ENCODE peak calls at places on chromosomes 4 and X, in five cellular contexts. E, L, D, X and T are unnamed samples.

GRCh38 chr4:81482344-81482743 is 10.6 kb upstream of the RASGEF1B start:
- DNase-seq in D (no peak), L (no peak), E (no peak), X (no peak), T (no peak)

GRCh38 chr4:142585411-142585810 is 260.7 kb downstream of the INPP4B start:
- DNase-seq in X (no peak), D (no peak), E (no peak), L (no peak), T (peak; percentile 19)

GRCh38 chr4:62263454-62263853 is 1063.3 kb downstream of the ADGRL3 start:
- DNase-seq in E (no peak), X (no peak), L (no peak), D (no peak), T (no peak)

GRCh38 chrX:102651242-102651967 is at the start of gene GPRASP1:
- DNase-seq in D (peak; percentile 83), X (peak; percentile 57), E (peak; percentile 44), L (peak; percentile 2), T (no peak)

GRCh38 chr4:25993564-25994185 is 79.7 kb downstream of the SMIM20 start:
- DNase-seq in X (no peak), E (no peak), D (peak; percentile 99), L (no peak), T (no peak)

GRCh38 chr4:84363256-84363655 is 135.8 kb downstream of the NKX6-1 start:
- DNase-seq in X (no peak), E (no peak), L (no peak), D (no peak), T (no peak)

GRCh38 chr4:152399246-152399645 is 136.6 kb downstream of the FBXW7 start:
- DNase-seq in D (no peak), X (no peak), E (no peak), L (no peak), T (no peak)

GRCh38 chrX:153416781-153417180 is 5.5 kb downstream of the ZFP92 start:
- DNase-seq in X (no peak), E (no peak), D (no peak), L (no peak), T (no peak)

GRCh38 chr4:41360911-41361830 is 104.4 kb downstream of the UCHL1 start:
- DNase-seq in X (peak; percentile 70), D (peak; percentile 77), E (no peak), L (no peak), T (peak; percentile 32)

GRCh38 chr4:80207664-80208063 is 10.4 kb downstream of the PRDM8 start:
- DNase-seq in X (no peak), E (no peak), L (no peak), D (no peak), T (no peak)
- TF ChIP-seq CTCF in X (no peak), E (no peak), L (no peak), D (no peak), T (no peak)

GRCh38 chr4:178664636-178665035 is 1222.4 kb upstream of the AGA start:
- DNase-seq in X (no peak), L (no peak), E (no peak), D (no peak), T (no peak)

GRCh38 chr4:178671766-178672165 is 1229.5 kb upstream of the AGA start:
- DNase-seq in E (no peak), X (no peak), L (no peak), D (no peak), T (no peak)

GRCh38 chr4:178665916-178666315 is 1223.7 kb upstream of the AGA start:
- DNase-seq in E (no peak), D (no peak), L (no peak), X (no peak), T (peak; percentile 67)
- H3K4me3 ChIP-seq in E (no peak overlapping the region), D (no peak overlapping the region), L (no peak overlapping the region), X (no peak overlapping the region), T (no peak overlapping the region)

DNA sequence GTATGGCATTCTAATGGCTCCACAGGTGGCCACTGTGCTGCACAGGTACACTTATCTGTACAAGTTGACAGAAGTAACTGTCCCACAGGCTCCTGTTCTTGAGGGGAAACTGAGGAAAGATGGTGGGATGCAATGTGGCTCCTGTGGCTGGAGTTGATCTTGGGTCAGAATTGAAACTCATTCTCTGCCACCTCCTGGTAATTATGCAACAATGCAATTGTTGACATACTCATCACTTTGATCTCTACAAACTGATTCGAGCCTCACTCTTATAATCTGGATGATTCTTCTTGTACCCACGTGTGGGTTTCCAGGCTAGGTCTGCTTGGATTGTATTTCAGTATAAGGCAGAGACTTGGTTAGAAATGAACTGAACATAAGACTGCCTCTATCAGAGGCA is 148.8 kb downstream of the CCNG2 start:
- DNase-seq in E (no peak), X (no peak), L (no peak), D (no peak), T (no peak)
- TF ChIP-seq CTCF in E (no peak), X (no peak), L (no peak), D (peak; percentile 33), T (no peak)

GRCh38 chrX:69503228-69503834 is 795 bp upstream of the NALF2 start:
- DNase-seq in E (no peak), X (no peak), L (no peak), D (no peak), T (no peak)
- H3K4me3 ChIP-seq in E (peak overlapping the region; percentile 22), X (peak overlapping the region; percentile 43), L (no peak overlapping the region), D (peak overlapping the region; percentile 72), T (no peak overlapping the region)

GRCh38 chrX:124530803-124531202 is 184.4 kb downstream of the SH2D1A start:
- DNase-seq in E (no peak), X (no peak), D (no peak), L (no peak), T (no peak)
- TF ChIP-seq CTCF in E (no peak), X (no peak), D (no peak), L (no peak), T (no peak)

DNA sequence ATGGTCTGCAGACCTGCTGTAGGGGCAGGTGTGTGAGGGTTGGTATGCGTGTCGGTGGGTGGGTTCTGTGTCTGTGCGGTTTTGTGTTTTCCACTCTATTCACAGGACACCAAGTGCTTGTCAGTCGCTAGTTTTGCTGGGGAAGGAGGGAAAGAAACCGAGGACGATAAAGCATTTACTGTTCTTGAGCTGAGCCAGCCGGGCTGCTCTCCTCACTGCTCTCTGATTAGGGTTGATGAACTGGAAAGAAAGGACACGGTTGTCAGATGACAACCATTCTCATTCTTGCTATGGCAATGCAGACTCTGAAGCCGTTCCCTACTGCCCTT is 808 bp downstream of the EGFL6 start:
- DNase-seq in D (no peak), L (no peak), E (no peak), X (no peak), T (no peak)
- H3K4me3 ChIP-seq in D (peak overlapping the region; percentile 49), L (no peak overlapping the region), E (no peak overlapping the region), X (no peak overlapping the region), T (no peak overlapping the region)

GRCh38 chrX:17535229-17535628 is 160.2 kb downstream of the NHS start:
- DNase-seq in L (no peak), D (peak; percentile 87), E (no peak), X (no peak), T (peak; percentile 28)
- TF ChIP-seq CTCF in L (peak; percentile 66), D (peak; percentile 91), E (no peak), X (peak; percentile 49), T (peak; percentile 26)

GRCh38 chr4:24160358-24160757 is 270.5 kb upstream of the PPARGC1A start:
- DNase-seq in E (no peak), X (no peak), D (no peak), L (no peak), T (peak; percentile 40)
- H3K4me3 ChIP-seq in E (no peak overlapping the region), X (no peak overlapping the region), D (no peak overlapping the region), L (no peak overlapping the region), T (no peak overlapping the region)

GRCh38 chr4:6753891-6754290 is 28.6 kb upstream of the KIAA0232 start:
- DNase-seq in X (no peak), D (no peak), L (no peak), E (no peak), T (peak; percentile 51)

GRCh38 chr4:6753103-6753560 is 29.4 kb upstream of the KIAA0232 start:
- DNase-seq in E (no peak), L (no peak), X (peak; percentile 93), D (no peak), T (no peak)

GRCh38 chr4:6752486-6752829 is 30.1 kb upstream of the KIAA0232 start:
- DNase-seq in D (no peak), X (no peak), L (no peak), E (no peak), T (no peak)

GRCh38 chr4:6754481-6755087 is 27.9 kb upstream of the KIAA0232 start:
- DNase-seq in X (no peak), D (no peak), L (no peak), E (no peak), T (no peak)

DNA sequence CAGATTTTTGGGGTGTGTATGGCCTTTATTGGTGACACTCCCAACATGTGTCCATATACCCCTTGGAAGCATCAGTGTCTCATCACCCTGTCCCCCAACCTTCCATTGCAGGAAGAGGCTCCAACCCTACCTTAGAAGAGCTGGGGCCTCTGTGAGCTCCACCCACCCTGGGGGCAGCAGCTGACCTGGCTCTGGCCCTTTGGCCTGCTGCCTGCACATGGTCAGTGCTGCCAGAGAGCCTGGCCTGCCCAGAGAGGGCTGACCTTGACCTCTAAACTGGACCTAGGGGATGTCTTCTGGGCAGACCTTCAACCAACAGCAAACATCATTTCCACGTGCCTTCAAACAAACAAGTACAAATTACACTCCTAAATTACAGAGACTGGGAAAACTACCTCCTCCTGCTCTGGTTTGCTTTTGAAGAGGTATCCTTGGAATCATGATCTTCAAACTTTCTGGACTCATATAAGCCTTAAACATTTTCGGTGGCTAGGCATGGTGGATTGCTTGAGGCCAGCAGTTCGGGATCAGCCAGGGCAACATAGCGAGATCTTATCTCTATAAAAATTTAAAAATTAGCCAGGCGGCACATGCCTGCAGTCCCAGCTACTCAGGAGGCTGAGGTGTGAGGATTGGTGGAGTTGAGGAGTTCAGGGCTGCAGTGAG is 27.3 kb upstream of the KIAA0232 start:
- DNase-seq in D (no peak), L (no peak), X (peak; percentile 92), E (no peak), T (no peak)
- TF ChIP-seq CTCF in D (no peak), L (no peak), X (no peak), E (no peak), T (no peak)

DNA sequence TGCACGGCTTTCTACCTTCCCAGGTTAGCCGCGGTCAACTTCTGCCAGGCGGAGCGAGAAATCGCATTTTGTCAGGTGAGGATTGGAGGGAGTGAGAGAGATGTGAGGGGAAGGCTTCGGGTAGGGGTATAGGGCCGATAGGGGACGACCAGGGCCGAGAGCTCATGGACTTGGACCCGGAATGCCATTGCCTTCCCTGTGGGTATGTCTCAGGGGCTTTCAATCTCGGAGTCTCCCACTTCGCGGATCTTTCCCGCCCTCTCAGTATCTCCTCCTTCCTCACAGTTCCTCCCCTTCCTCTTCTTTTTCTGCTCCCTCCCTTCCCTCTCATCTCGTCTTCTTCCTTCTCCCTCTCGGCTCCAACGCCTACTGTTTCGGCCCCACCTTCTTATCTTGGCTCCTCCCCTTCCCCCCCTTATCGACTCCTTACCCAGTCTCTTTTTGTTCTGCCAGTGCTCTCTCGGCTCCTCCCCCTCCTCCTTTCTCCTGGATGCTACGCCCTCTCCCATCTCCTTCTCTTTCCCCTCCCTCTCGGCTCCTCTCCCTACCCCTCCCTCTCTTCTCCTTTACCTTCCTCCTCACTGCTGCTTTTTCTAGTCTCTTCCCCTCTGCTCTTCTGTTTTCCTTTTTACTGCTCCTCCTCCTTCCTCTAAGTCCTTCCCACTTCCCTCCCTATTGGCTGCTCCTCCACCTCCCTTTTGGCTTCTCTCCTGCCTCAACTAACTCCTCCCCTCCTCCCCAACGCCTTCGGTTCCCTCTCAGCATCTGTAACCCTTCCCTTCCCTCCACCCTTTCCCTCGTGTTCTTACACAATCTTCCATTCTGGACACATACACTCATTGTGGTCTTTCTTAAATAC is 29.4 kb upstream of the RBMX start:
- DNase-seq in X (peak; percentile 56), L (peak; percentile 89), E (peak; percentile 92), D (peak; percentile 91), T (peak; percentile 88)
- H3K4me3 ChIP-seq in X (peak overlapping the region; percentile 58), L (peak overlapping the region; percentile 64), E (peak overlapping the region; percentile 56), D (peak overlapping the region; percentile 87), T (peak overlapping the region; percentile 62)